ENCODE peak calls at places on chromosome 5, in seven cellular contexts. H is skeletal muscle cell, G is pancreas, N is HepG2, K is colonic mucosa, Z is IMR-90, F is adipocyte. S is an unnamed sample.

GRCh38 chr5:151075698-151076331 is 5.0 kb downstream of the TNIP1 start:
- DNase-seq in Z (peak; percentile 61), H (no peak), G (peak; percentile 78), N (no peak), K (peak; percentile 53), F (peak; percentile 37), S (peak; percentile 52)

GRCh38 chr5:66958126-66958983 is 238.2 kb downstream of the CD180 start:
- DNase-seq in F (peak; percentile 71), K (no peak), G (no peak), H (peak; percentile 47), Z (peak; percentile 80), N (no peak), S (peak; percentile 43)

GRCh38 chr5:132013711-132014110 is 2.3 kb upstream of the ACSL6 start:
- DNase-seq in H (no peak), Z (no peak), F (no peak), N (no peak), K (peak; percentile 14), G (no peak), S (no peak)

GRCh38 chr5:106094128-106094726 is 1576.5 kb downstream of the EFNA5 start:
- DNase-seq in H (peak; percentile 4), Z (peak; percentile 69), K (no peak), G (no peak), N (no peak), F (peak; percentile 93), S (peak; percentile 1)

GRCh38 chr5:67581203-67581602 is 384.6 kb upstream of the CD180 start:
- DNase-seq in H (peak; percentile 78), N (no peak), Z (no peak), F (no peak), G (no peak), K (no peak), S (peak; percentile 41)

GRCh38 chr5:120818128-120818527 is 354.0 kb downstream of the PRR16 start:
- DNase-seq in N (no peak), Z (no peak), G (no peak), H (no peak), K (no peak), F (no peak), S (no peak)

GRCh38 chr5:175729829-175730277 is 72.0 kb downstream of the HRH2 start:
- DNase-seq in G (peak; percentile 91), K (peak; percentile 93), Z (peak; percentile 85), N (peak; percentile 83), H (peak; percentile 56), F (peak; percentile 90), S (peak; percentile 82)

GRCh38 chr5:40485021-40485998 is 194.4 kb upstream of the PTGER4 start:
- DNase-seq in K (no peak), Z (no peak), H (no peak), F (peak; percentile 25), G (no peak), N (no peak), S (peak; percentile 8)

GRCh38 chr5:159764283-159764927 is 151.9 kb upstream of the ADRA1B start:
- DNase-seq in Z (peak; percentile 94), H (peak; percentile 39), F (peak; percentile 75), G (no peak), N (no peak), K (no peak), S (peak; percentile 96)

GRCh38 chr5:105963856-105964255 is 1706.9 kb downstream of the EFNA5 start:
- DNase-seq in F (no peak), N (no peak), Z (peak; percentile 7), G (no peak), H (no peak), K (no peak), S (no peak)

GRCh38 chr5:131148835-131149234 is 16.2 kb downstream of the HINT1 start:
- DNase-seq in G (no peak), H (no peak), K (no peak), F (no peak), N (no peak), Z (no peak), S (no peak)

GRCh38 chr5:131609774-131610173 is 25.3 kb downstream of the RAPGEF6 start:
- DNase-seq in H (no peak), N (peak; percentile 92), G (no peak), K (no peak), Z (peak; percentile 61), F (no peak), S (peak; percentile 27)

GRCh38 chr5:37900692-37901091 is 60.9 kb upstream of the GDNF start:
- DNase-seq in F (peak; percentile 51), Z (peak; percentile 53), H (peak; percentile 23), K (peak; percentile 28), N (peak; percentile 29), G (peak; percentile 22), S (peak; percentile 85)

GRCh38 chr5:140243855-140244254 is 59.0 kb downstream of the PFDN1 start:
- DNase-seq in N (no peak), F (no peak), G (peak; percentile 74), H (no peak), Z (no peak), K (no peak), S (no peak)

GRCh38 chr5:140245926-140246325 is 57.0 kb downstream of the PFDN1 start:
- DNase-seq in G (no peak), Z (no peak), K (no peak), F (no peak), H (no peak), N (no peak), S (no peak)

GRCh38 chr5:140245354-140245753 is 57.5 kb downstream of the PFDN1 start:
- DNase-seq in Z (peak; percentile 45), K (no peak), G (no peak), F (no peak), H (no peak), N (no peak), S (no peak)

GRCh38 chr5:140242890-140243585 is 59.9 kb downstream of the PFDN1 start:
- DNase-seq in G (peak; percentile 63), Z (no peak), K (no peak), H (no peak), F (no peak), N (no peak), S (no peak)

DNA sequence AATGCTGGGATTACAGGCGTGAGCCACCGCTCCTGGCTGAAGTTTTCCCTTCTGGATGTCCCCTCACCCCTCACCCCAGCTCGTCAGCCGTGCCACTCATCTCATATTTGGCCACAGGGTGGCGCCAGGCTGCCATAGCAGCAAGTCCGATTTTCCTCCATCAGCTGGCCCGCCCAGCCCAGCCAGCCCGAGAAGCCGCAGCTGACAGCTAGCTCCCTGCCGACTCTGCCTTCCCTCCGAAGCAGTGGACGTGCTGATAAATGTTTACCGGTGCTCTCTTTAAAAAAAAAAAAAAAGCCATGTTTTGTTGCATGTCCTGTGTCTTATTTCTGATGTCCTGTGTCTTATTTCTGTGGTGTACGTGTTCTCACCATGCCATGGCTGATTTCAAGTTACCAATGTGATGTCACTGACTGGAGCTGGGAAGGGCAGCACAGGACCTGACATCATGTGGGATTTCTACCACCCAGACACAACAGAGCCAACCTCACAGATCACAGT is 58.3 kb downstream of the PFDN1 start:
- DNase-seq in H (peak; percentile 68), F (peak; percentile 96), G (peak; percentile 93), Z (peak; percentile 90), K (peak; percentile 91), N (peak; percentile 74), S (peak; percentile 91)
- H3K4me3 ChIP-seq in H (no peak overlapping the region), F (no peak overlapping the region), G (no peak overlapping the region), Z (no peak overlapping the region), K (no peak overlapping the region), N (no peak overlapping the region), S (no peak overlapping the region)

GRCh38 chr5:177327539-177328522 is 16.1 kb upstream of the MXD3 start:
- DNase-seq in Z (peak; percentile 33), H (peak; percentile 20), N (peak; percentile 68), G (peak; percentile 57), F (no peak), K (no peak), S (no peak)
- H3K4me3 ChIP-seq in Z (no peak overlapping the region), H (no peak overlapping the region), N (no peak overlapping the region), G (no peak overlapping the region), F (no peak overlapping the region), K (no peak overlapping the region), S (no peak overlapping the region)

DNA sequence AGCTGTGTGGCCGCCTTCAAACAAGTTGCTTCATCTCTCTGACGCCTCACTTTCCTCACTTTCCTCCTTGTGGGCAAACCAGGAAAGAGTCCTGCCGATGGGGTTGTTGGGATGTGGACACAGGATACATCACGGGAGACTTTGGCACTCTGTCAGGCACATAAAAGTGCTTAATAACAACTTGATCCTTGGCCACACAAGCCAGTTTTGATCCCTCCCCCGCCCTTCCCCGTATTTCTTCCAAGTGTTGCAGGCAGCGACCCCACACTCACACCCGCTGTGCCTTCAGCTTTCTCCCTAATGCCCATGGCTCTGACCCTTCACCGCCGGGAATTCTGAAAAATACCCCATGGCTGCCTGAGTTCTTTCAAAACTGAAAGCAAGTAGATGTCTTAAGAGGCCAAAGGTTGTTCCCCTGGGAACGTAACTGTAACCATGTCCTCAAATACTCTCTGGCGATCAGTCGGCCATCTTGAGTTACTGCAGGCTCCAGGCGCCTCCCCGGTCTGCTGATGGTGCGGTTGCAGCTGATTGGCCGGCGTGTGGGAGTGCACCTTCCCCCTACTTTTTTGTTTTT is 59.8 kb downstream of the ARHGEF37 start:
- DNase-seq in Z (peak; percentile 43), G (no peak), K (peak; percentile 85), N (peak; percentile 85), F (peak; percentile 13), H (no peak), S (peak; percentile 29)
- H3K4me3 ChIP-seq in Z (no peak overlapping the region), G (no peak overlapping the region), K (peak overlapping the region; percentile 16), N (peak overlapping the region; percentile 62), F (no peak overlapping the region), H (no peak overlapping the region), S (no peak overlapping the region)

GRCh38 chr5:145834554-145834916 is 607 bp downstream of the PRELID2 start:
- DNase-seq in N (no peak), F (no peak), H (no peak), K (no peak), Z (no peak), G (peak; percentile 19), S (no peak)

GRCh38 chr5:145835839-145836222 is 689 bp upstream of the PRELID2 start:
- DNase-seq in H (no peak), Z (no peak), G (no peak), N (no peak), K (no peak), F (no peak), S (no peak)

GRCh38 chr5:145838276-145838675 is 3.1 kb upstream of the PRELID2 start:
- DNase-seq in F (no peak), Z (no peak), H (no peak), G (peak; percentile 50), K (no peak), N (peak; percentile 19), S (no peak)

GRCh38 chr5:145833616-145834200 is 1.4 kb downstream of the PRELID2 start:
- DNase-seq in N (no peak), Z (no peak), K (peak; percentile 36), F (no peak), H (no peak), G (no peak), S (no peak)

DNA sequence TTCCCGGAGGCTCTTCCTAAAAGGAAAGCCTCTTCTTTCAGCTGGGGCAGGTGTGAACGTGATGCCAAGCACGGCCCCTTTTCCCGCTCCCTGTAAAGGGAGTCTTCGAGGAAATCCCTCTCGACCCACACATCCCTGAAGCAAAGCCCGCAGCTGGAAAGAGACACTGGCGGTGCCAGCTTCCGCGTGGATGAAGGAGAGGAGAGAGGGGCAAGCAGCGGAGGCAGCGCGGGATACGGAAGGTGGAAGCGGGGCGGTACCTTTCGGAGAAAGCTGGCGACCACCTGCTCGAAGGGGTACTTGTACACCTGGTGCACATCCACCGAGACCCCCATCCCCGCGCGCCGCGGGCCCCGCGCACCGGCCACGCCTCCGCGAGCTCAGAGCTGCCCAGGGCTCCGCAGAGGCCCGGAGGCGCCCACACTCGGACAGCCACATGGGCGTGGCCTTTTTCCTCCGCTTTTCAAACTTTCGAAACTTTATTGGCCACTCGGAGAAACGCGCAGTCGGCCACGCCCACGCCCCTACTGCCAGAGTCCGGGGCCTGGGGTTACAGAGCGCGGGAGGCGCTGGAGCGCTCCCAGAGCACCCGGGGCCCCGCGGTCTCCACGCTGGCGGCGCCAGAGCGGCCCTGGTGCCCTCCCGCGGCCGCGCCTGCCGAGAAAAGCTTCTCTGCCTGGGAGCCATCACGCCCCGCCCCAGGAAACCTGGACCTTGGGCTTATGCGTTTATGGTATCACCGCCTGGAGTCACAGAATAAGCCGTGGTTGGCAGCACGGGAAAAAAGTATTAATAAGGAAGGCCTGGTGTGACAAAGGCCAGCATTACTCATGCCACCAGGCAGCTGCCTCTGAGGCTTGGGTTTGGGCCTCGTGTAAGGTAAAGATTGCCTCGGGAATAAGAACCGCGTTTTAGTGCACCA is at the start of gene PRELID2:
- DNase-seq in G (peak; percentile 93), K (peak; percentile 96), F (peak; percentile 97), N (peak; percentile 89), H (peak; percentile 71), Z (peak; percentile 84), S (peak; percentile 81)
- H3K4me3 ChIP-seq in G (peak within 1 kb of the TSS; percentile 41), K (peak within 1 kb of the TSS; percentile 69), F (peak within 1 kb of the TSS; percentile 93), N (peak within 1 kb of the TSS; percentile 72), H (peak within 1 kb of the TSS; percentile 62), Z (peak within 1 kb of the TSS; percentile 60), S (peak within 1 kb of the TSS; percentile 77)